ENCODE peak calls at places on chromosomes 2 and 18, in seven cellular contexts. T is AG10803, Z is upper lobe of left lung, E is vagina, C is IMR-90, N is psoas muscle, W is RWPE1. V is an unnamed sample.
A peak's percentile ranks its signal among the peaks of the same experiment; 100 is the strongest.

GRCh38 chr2:5482929-5483331 is 209.3 kb upstream of the SOX11 start:
- DNase-seq in T (no peak), Z (no peak), E (no peak), C (no peak), N (no peak), W (no peak), V (no peak)

GRCh38 chr2:72150157-72150960 is 2.7 kb upstream of the CYP26B1 start:
- DNase-seq in T (peak; percentile 66), Z (peak; percentile 61), E (peak; percentile 88), C (peak; percentile 64), N (peak; percentile 66), W (peak; percentile 76), V (no peak)

GRCh38 chr2:121529439-121530209 is 1.1 kb upstream of the RNU4ATAC start:
- DNase-seq in T (peak; percentile 46), Z (peak; percentile 64), E (no peak), C (peak; percentile 40), N (no peak), W (peak; percentile 44), V (no peak)

GRCh38 chr2:192146069-192147006 is 48.4 kb downstream of the TMEFF2 start:
- DNase-seq in T (peak; percentile 66), Z (no peak), E (no peak), C (peak; percentile 81), N (no peak), W (peak; percentile 55), V (no peak)

GRCh38 chr2:141015339-141016047 is 1115.3 kb downstream of the LRP1B start:
- DNase-seq in T (peak; percentile 24), Z (no peak), E (no peak), C (no peak), N (no peak), W (no peak), V (no peak)

GRCh38 chr2:33477473-33478468 is 1.3 kb downstream of the RASGRP3 start:
- DNase-seq in T (no peak), Z (peak; percentile 72), E (no peak), C (no peak), N (no peak), W (no peak), V (peak; percentile 36)

GRCh38 chr2:15664273-15665066 is 72.8 kb downstream of the DDX1 start:
- DNase-seq in T (no peak), Z (no peak), E (no peak), C (no peak), N (no peak), W (no peak), V (no peak)

GRCh38 chr2:9983413-9984216 is 32.1 kb downstream of the GRHL1 start:
- DNase-seq in T (peak; percentile 70), Z (no peak), E (peak; percentile 60), C (peak; percentile 62), N (no peak), W (no peak), V (no peak)

GRCh38 chr18:20997371-20997770 is 114.2 kb downstream of the ROCK1 start:
- DNase-seq in T (no peak), Z (no peak), E (no peak), C (no peak), N (no peak), W (no peak), V (no peak)

GRCh38 chr2:237205111-237205541 is 119.4 kb downstream of the COPS8 start:
- DNase-seq in T (peak; percentile 60), Z (no peak), E (peak; percentile 77), C (peak; percentile 40), N (no peak), W (no peak), V (no peak)

GRCh38 chr2:217622205-217622621 is 380.6 kb downstream of the TNS1 start:
- DNase-seq in T (peak; percentile 88), Z (no peak), E (no peak), C (peak; percentile 98), N (no peak), W (no peak), V (no peak)

GRCh38 chr18:31617029-31617717 is 25.5 kb downstream of the TTR start:
- DNase-seq in T (no peak), Z (no peak), E (no peak), C (no peak), N (no peak), W (no peak), V (no peak)

GRCh38 chr2:192148620-192149321 is 46.0 kb downstream of the TMEFF2 start:
- DNase-seq in T (peak; percentile 88), Z (no peak), E (no peak), C (peak; percentile 49), N (no peak), W (no peak), V (no peak)

GRCh38 chr2:237165405-237166276 is 80.0 kb downstream of the COPS8 start:
- DNase-seq in T (no peak), Z (no peak), E (peak; percentile 82), C (peak; percentile 69), N (no peak), W (no peak), V (no peak)

GRCh38 chr2:174581543-174581942 is 16.1 kb downstream of the WIPF1 start:
- DNase-seq in T (no peak), Z (no peak), E (no peak), C (no peak), N (no peak), W (no peak), V (no peak)

GRCh38 chr2:199602896-199603482 is 145.2 kb upstream of the SATB2 start:
- DNase-seq in T (no peak), Z (no peak), E (no peak), C (no peak), N (no peak), W (no peak), V (no peak)

GRCh38 chr18:58041633-58042032 is 2.4 kb upstream of the NEDD4L start:
- DNase-seq in T (no peak), Z (no peak), E (no peak), C (no peak), N (no peak), W (no peak), V (no peak)

GRCh38 chr2:235518317-235519090 is 24.7 kb downstream of the AGAP1 start:
- DNase-seq in T (no peak), Z (no peak), E (no peak), C (no peak), N (no peak), W (peak; percentile 67), V (no peak)

GRCh38 chr18:71116535-71116934 is 827.7 kb downstream of the SOCS6 start:
- DNase-seq in T (no peak), Z (no peak), E (no peak), C (no peak), N (no peak), W (no peak), V (no peak)

GRCh38 chr2:150626934-150627336 is 139.5 kb upstream of the RND3 start:
- DNase-seq in T (peak; percentile 49), Z (no peak), E (no peak), C (no peak), N (no peak), W (no peak), V (no peak)

GRCh38 chr2:129673881-129674513 is 305.5 kb upstream of the RAB6C start:
- DNase-seq in T (no peak), Z (no peak), E (no peak), C (no peak), N (no peak), W (no peak), V (no peak)

GRCh38 chr2:227576110-227576509 is 22.6 kb upstream of the SCYGR2 start:
- DNase-seq in T (no peak), Z (no peak), E (no peak), C (peak; percentile 7), N (no peak), W (no peak), V (no peak)

DNA sequence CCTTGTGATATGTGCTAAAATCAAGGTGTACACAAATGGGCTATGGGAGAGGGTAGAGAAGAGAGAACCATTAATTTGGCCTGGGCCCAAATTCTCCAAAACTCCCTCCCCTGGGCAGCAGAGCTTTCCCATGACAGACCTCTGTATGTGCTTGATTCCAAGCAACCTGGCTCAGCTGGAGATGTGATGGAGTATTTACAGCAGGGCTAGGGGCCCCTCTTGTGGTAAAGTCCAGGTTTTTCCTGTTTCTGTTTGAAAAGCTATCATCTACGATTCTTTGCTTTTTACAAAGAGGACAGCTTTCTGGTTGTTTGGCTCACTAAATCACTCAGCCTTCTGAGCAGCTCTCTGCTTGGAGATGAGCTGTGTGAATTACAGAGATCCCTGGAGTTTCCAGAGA is 40.3 kb downstream of the KCNS3 start:
- DNase-seq in T (no peak), Z (no peak), E (no peak), C (peak; percentile 13), N (no peak), W (peak; percentile 23), V (no peak)
- TF ChIP-seq CTCF in T (no peak), Z (no peak), E (no peak), C (peak; percentile 16), N (no peak), W (no peak), V (no peak)

GRCh38 chr2:32136097-32136496 is 29.6 kb upstream of the SLC30A6 start:
- DNase-seq in T (peak; percentile 60), Z (no peak), E (no peak), C (peak; percentile 60), N (no peak), W (no peak), V (no peak)

GRCh38 chr2:32135409-32135808 is 30.3 kb upstream of the SLC30A6 start:
- DNase-seq in T (peak; percentile 78), Z (no peak), E (no peak), C (peak; percentile 80), N (no peak), W (peak; percentile 90), V (no peak)
- TF ChIP-seq CTCF in T (peak; percentile 42), Z (no peak), E (no peak), C (peak; percentile 47), N (peak; percentile 19), W (no peak), V (no peak)

GRCh38 chr18:22108674-22109073 is 60.7 kb upstream of the GATA6 start:
- DNase-seq in T (no peak), Z (no peak), E (no peak), C (no peak), N (no peak), W (no peak), V (no peak)
- TF ChIP-seq CTCF in T (no peak), Z (no peak), E (no peak), C (no peak), N (no peak), W (no peak), V (no peak)

GRCh38 chr2:119006441-119006840 is 64.4 kb downstream of the MARCO start:
- DNase-seq in T (no peak), Z (no peak), E (no peak), C (no peak), N (no peak), W (no peak), V (no peak)

GRCh38 chr2:119005565-119005964 is 63.6 kb downstream of the MARCO start:
- DNase-seq in T (no peak), Z (no peak), E (no peak), C (no peak), N (no peak), W (no peak), V (no peak)

GRCh38 chr2:119010336-119010735 is 68.3 kb downstream of the MARCO start:
- DNase-seq in T (no peak), Z (no peak), E (peak; percentile 65), C (no peak), N (no peak), W (no peak), V (no peak)

GRCh38 chr2:119009110-119009509 is 67.1 kb downstream of the MARCO start:
- DNase-seq in T (no peak), Z (no peak), E (peak; percentile 62), C (no peak), N (no peak), W (no peak), V (no peak)

DNA sequence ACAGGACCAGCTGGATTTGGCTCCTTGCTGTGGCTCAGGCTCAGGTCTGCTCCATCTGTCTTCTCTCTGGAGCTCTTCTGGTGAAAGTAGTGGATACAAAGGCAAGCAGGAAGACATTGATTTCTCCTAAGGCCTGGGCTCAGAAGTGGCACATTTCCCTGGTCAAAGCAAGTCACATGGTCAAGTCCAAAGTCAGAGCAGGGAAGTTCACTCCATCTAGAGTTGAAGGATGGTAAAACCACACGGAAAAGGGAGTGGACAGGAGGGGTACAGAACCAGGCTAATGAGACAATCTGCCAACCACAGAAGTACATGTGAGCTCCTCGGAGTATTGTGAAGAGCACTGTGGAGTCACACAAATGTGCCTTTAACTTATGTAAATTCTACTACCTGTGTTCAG is 66.1 kb downstream of the MARCO start:
- DNase-seq in T (no peak), Z (no peak), E (no peak), C (no peak), N (no peak), W (no peak), V (no peak)
- TF ChIP-seq CTCF in T (no peak), Z (no peak), E (no peak), C (no peak), N (no peak), W (no peak), V (no peak)

V was measured in activated B cell treated with CpG ODN at 0.5 μM for 24 hours.